ENCODE peak calls at places on chromosomes 11 and 22, in eight cellular contexts. One of them, this sample, is unnamed.
A peak's percentile ranks its signal among the peaks of the same experiment; 100 is the strongest.

GRCh38 chr11:87445002-87445401 is 407.3 kb downstream of the TMEM135 start:
- DNase-seq in sigmoid colon: no peak
- DNase-seq in Caco-2: no peak
- DNase-seq in IMR-90: peak; percentile 67
- DNase-seq in PC-3: peak; percentile 83
- DNase-seq in fibroblast of the aortic adventitia: peak; percentile 67
- DNase-seq in coronary artery: no peak
- DNase-seq in right lobe of liver: no peak
- DNase-seq in this sample: no peak

GRCh38 chr11:117950999-117951961 is 22.1 kb upstream of the TMPRSS13 start:
- DNase-seq in fibroblast of the aortic adventitia: no peak
- DNase-seq in coronary artery: no peak
- DNase-seq in IMR-90: no peak
- DNase-seq in right lobe of liver: no peak
- DNase-seq in Caco-2: no peak
- DNase-seq in sigmoid colon: no peak
- DNase-seq in PC-3: no peak
- DNase-seq in this sample: peak; percentile 76

GRCh38 chr22:31210830-31211503 is 1.1 kb upstream of the LIMK2 start:
- DNase-seq in fibroblast of the aortic adventitia: no peak
- DNase-seq in PC-3: no peak
- DNase-seq in IMR-90: no peak
- DNase-seq in sigmoid colon: no peak
- DNase-seq in right lobe of liver: no peak
- DNase-seq in Caco-2: no peak
- DNase-seq in coronary artery: no peak
- DNase-seq in this sample: peak; percentile 41

GRCh38 chr11:35914824-35915223 is 29.0 kb upstream of the LDLRAD3 start:
- DNase-seq in coronary artery: no peak
- DNase-seq in right lobe of liver: no peak
- DNase-seq in IMR-90: no peak
- DNase-seq in Caco-2: no peak
- DNase-seq in fibroblast of the aortic adventitia: no peak
- DNase-seq in sigmoid colon: no peak
- DNase-seq in PC-3: no peak
- DNase-seq in this sample: no peak

GRCh38 chr22:39183991-39184585 is 31.6 kb upstream of the CBX7 start:
- DNase-seq in sigmoid colon: no peak
- DNase-seq in PC-3: peak; percentile 3
- DNase-seq in IMR-90: peak; percentile 63
- DNase-seq in coronary artery: no peak
- DNase-seq in fibroblast of the aortic adventitia: peak; percentile 44
- DNase-seq in right lobe of liver: no peak
- DNase-seq in Caco-2: peak; percentile 63
- DNase-seq in this sample: peak; percentile 71

GRCh38 chr11:118219696-118220095 is 5.1 kb downstream of the JAML start:
- DNase-seq in fibroblast of the aortic adventitia: no peak
- DNase-seq in sigmoid colon: no peak
- DNase-seq in Caco-2: no peak
- DNase-seq in IMR-90: no peak
- DNase-seq in coronary artery: no peak
- DNase-seq in PC-3: no peak
- DNase-seq in right lobe of liver: no peak
- DNase-seq in this sample: no peak

GRCh38 chr11:43130616-43131015 is 181.2 kb upstream of the API5 start:
- DNase-seq in sigmoid colon: no peak
- DNase-seq in right lobe of liver: no peak
- DNase-seq in PC-3: no peak
- DNase-seq in fibroblast of the aortic adventitia: no peak
- DNase-seq in IMR-90: no peak
- DNase-seq in coronary artery: no peak
- DNase-seq in Caco-2: peak; percentile 46
- DNase-seq in this sample: no peak

GRCh38 chr22:39491696-39492095 is 10.4 kb upstream of the MIEF1 start:
- DNase-seq in coronary artery: no peak
- DNase-seq in IMR-90: no peak
- DNase-seq in right lobe of liver: no peak
- DNase-seq in fibroblast of the aortic adventitia: no peak
- DNase-seq in sigmoid colon: no peak
- DNase-seq in PC-3: no peak
- DNase-seq in Caco-2: no peak
- DNase-seq in this sample: no peak

GRCh38 chr11:73198677-73199076 is 19.4 kb upstream of the P2RY2 start:
- DNase-seq in PC-3: no peak
- DNase-seq in fibroblast of the aortic adventitia: peak; percentile 33
- DNase-seq in right lobe of liver: peak; percentile 11
- DNase-seq in coronary artery: no peak
- DNase-seq in Caco-2: peak; percentile 81
- DNase-seq in IMR-90: no peak
- DNase-seq in sigmoid colon: peak; percentile 17
- DNase-seq in this sample: no peak

GRCh38 chr11:119694334-119694733 is 34.7 kb downstream of the NECTIN1 start:
- DNase-seq in Caco-2: no peak
- DNase-seq in sigmoid colon: no peak
- DNase-seq in PC-3: no peak
- DNase-seq in coronary artery: no peak
- DNase-seq in fibroblast of the aortic adventitia: no peak
- DNase-seq in IMR-90: no peak
- DNase-seq in right lobe of liver: peak; percentile 88
- DNase-seq in this sample: no peak

GRCh38 chr11:95831198-95831883 is 41.0 kb downstream of the CEP57 start:
- DNase-seq in fibroblast of the aortic adventitia: peak; percentile 92
- DNase-seq in IMR-90: peak; percentile 96
- DNase-seq in coronary artery: no peak
- DNase-seq in Caco-2: no peak
- DNase-seq in right lobe of liver: no peak
- DNase-seq in sigmoid colon: no peak
- DNase-seq in PC-3: peak; percentile 77
- DNase-seq in this sample: peak; percentile 64

GRCh38 chr11:69986421-69987229 is 91.5 kb upstream of the ANO1 start:
- DNase-seq in coronary artery: no peak
- DNase-seq in PC-3: no peak
- DNase-seq in Caco-2: no peak
- DNase-seq in right lobe of liver: no peak
- DNase-seq in IMR-90: no peak
- DNase-seq in sigmoid colon: no peak
- DNase-seq in fibroblast of the aortic adventitia: no peak
- DNase-seq in this sample: no peak

GRCh38 chr11:69985331-69985653 is 92.8 kb upstream of the ANO1 start:
- DNase-seq in PC-3: no peak
- DNase-seq in coronary artery: no peak
- DNase-seq in Caco-2: no peak
- DNase-seq in right lobe of liver: no peak
- DNase-seq in IMR-90: no peak
- DNase-seq in sigmoid colon: no peak
- DNase-seq in fibroblast of the aortic adventitia: no peak
- DNase-seq in this sample: no peak

GRCh38 chr11:69983897-69984438 is 94.1 kb upstream of the ANO1 start:
- DNase-seq in fibroblast of the aortic adventitia: no peak
- DNase-seq in Caco-2: no peak
- DNase-seq in sigmoid colon: no peak
- DNase-seq in coronary artery: no peak
- DNase-seq in IMR-90: peak; percentile 37
- DNase-seq in PC-3: no peak
- DNase-seq in right lobe of liver: no peak
- DNase-seq in this sample: no peak

GRCh38 chr11:69984457-69985261 is 93.5 kb upstream of the ANO1 start:
- DNase-seq in sigmoid colon: no peak
- DNase-seq in IMR-90: no peak
- DNase-seq in Caco-2: no peak
- DNase-seq in coronary artery: no peak
- DNase-seq in fibroblast of the aortic adventitia: no peak
- DNase-seq in PC-3: no peak
- DNase-seq in right lobe of liver: no peak
- DNase-seq in this sample: no peak

GRCh38 chr11:69985654-69986420 is 92.3 kb upstream of the ANO1 start:
- DNase-seq in coronary artery: no peak
- DNase-seq in IMR-90: no peak
- DNase-seq in Caco-2: no peak
- DNase-seq in PC-3: no peak
- DNase-seq in sigmoid colon: no peak
- DNase-seq in right lobe of liver: peak; percentile 74
- DNase-seq in fibroblast of the aortic adventitia: no peak
- DNase-seq in this sample: no peak
- H3K4me3 ChIP-seq in coronary artery: peak overlapping the region; percentile 81
- H3K4me3 ChIP-seq in IMR-90: peak overlapping the region; percentile 72
- H3K4me3 ChIP-seq in Caco-2: no peak overlapping the region
- H3K4me3 ChIP-seq in PC-3: peak overlapping the region; percentile 40
- H3K4me3 ChIP-seq in sigmoid colon: peak overlapping the region; percentile 8
- H3K4me3 ChIP-seq in right lobe of liver: peak overlapping the region; percentile 71
- H3K4me3 ChIP-seq in fibroblast of the aortic adventitia: no peak overlapping the region
- H3K4me3 ChIP-seq in this sample: no peak overlapping the region

GRCh38 chr22:19121631-19122142 is 525 bp downstream of the DGCR2 start:
- DNase-seq in fibroblast of the aortic adventitia: no peak
- DNase-seq in coronary artery: peak; percentile 81
- DNase-seq in Caco-2: no peak
- DNase-seq in sigmoid colon: peak; percentile 80
- DNase-seq in right lobe of liver: peak; percentile 77
- DNase-seq in PC-3: peak; percentile 22
- DNase-seq in IMR-90: peak; percentile 7
- DNase-seq in this sample: peak; percentile 80

GRCh38 chr22:19124377-19124776 is 2.2 kb upstream of the DGCR2 start:
- DNase-seq in sigmoid colon: no peak
- DNase-seq in PC-3: no peak
- DNase-seq in IMR-90: no peak
- DNase-seq in right lobe of liver: no peak
- DNase-seq in Caco-2: no peak
- DNase-seq in fibroblast of the aortic adventitia: no peak
- DNase-seq in coronary artery: no peak
- DNase-seq in this sample: no peak

GRCh38 chr22:19123936-19124335 is 1.7 kb upstream of the DGCR2 start:
- DNase-seq in PC-3: no peak
- DNase-seq in Caco-2: no peak
- DNase-seq in right lobe of liver: no peak
- DNase-seq in fibroblast of the aortic adventitia: no peak
- DNase-seq in IMR-90: no peak
- DNase-seq in coronary artery: no peak
- DNase-seq in sigmoid colon: no peak
- DNase-seq in this sample: no peak

GRCh38 chr22:19122143-19122751 is at the start of gene DGCR2:
- DNase-seq in IMR-90: peak; percentile 94
- DNase-seq in fibroblast of the aortic adventitia: peak; percentile 94
- DNase-seq in Caco-2: peak; percentile 96
- DNase-seq in sigmoid colon: peak; percentile 98
- DNase-seq in PC-3: peak; percentile 91
- DNase-seq in right lobe of liver: peak; percentile 99
- DNase-seq in coronary artery: peak; percentile 98
- DNase-seq in this sample: peak; percentile 99

DNA sequence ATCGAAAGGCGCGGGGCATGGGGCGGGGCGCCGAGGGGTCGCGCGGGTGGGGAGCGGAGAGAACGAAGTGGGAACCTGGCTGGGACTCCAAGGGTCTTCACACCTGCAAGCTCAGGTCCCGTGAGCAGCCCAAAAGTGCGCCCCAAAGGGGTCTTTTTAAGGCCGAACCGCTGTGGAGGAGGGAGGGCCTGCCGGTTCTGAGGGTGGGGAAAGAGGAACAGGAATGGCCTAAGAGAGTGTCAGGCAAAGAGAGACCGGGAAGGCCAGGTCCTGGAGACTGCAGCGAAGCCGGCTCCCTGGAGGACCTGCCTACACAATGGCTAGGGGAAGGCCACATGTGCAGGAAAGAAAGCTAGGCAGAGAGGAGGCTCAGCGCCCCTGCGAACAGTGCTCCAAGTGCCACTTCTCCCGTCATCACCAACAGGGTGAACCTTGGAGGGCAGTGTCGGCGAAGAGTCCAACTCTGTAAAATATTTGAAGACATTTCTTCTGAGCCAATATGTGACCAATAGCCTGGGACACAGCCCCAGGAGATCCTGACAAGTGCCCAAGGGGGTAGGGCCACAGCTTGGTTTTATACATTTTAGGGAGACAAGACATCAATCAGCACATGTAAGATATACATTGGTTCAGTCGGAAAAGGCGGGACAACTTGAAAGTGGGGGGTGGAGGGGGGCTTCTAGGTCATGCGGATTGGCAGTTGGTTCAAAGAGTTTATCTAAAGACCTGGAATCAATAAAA is 710 bp upstream of the DGCR2 start:
- DNase-seq in IMR-90: peak; percentile 5
- DNase-seq in Caco-2: no peak
- DNase-seq in right lobe of liver: no peak
- DNase-seq in coronary artery: no peak
- DNase-seq in fibroblast of the aortic adventitia: peak; percentile 9
- DNase-seq in sigmoid colon: no peak
- DNase-seq in PC-3: no peak
- DNase-seq in this sample: no peak
- H3K4me3 ChIP-seq in IMR-90: peak overlapping the region; percentile 25
- H3K4me3 ChIP-seq in Caco-2: peak overlapping the region; percentile 70
- H3K4me3 ChIP-seq in right lobe of liver: peak overlapping the region; percentile 55
- H3K4me3 ChIP-seq in coronary artery: peak overlapping the region; percentile 86
- H3K4me3 ChIP-seq in fibroblast of the aortic adventitia: peak overlapping the region; percentile 61
- H3K4me3 ChIP-seq in sigmoid colon: peak overlapping the region; percentile 94
- H3K4me3 ChIP-seq in PC-3: peak overlapping the region; percentile 68
- H3K4me3 ChIP-seq in this sample: peak overlapping the region; percentile 68

GRCh38 chr22:23065069-23065451 is 5.3 kb upstream of the GNAZ start:
- DNase-seq in sigmoid colon: no peak
- DNase-seq in PC-3: no peak
- DNase-seq in coronary artery: peak; percentile 57
- DNase-seq in right lobe of liver: peak; percentile 32
- DNase-seq in Caco-2: no peak
- DNase-seq in fibroblast of the aortic adventitia: no peak
- DNase-seq in IMR-90: no peak
- DNase-seq in this sample: no peak

GRCh38 chr22:23065495-23066122 is 4.7 kb upstream of the GNAZ start:
- DNase-seq in right lobe of liver: peak; percentile 38
- DNase-seq in coronary artery: peak; percentile 69
- DNase-seq in PC-3: no peak
- DNase-seq in sigmoid colon: peak; percentile 48
- DNase-seq in fibroblast of the aortic adventitia: no peak
- DNase-seq in Caco-2: no peak
- DNase-seq in IMR-90: no peak
- DNase-seq in this sample: no peak

GRCh38 chr22:23067691-23068090 is 2.6 kb upstream of the GNAZ start:
- DNase-seq in right lobe of liver: peak; percentile 29
- DNase-seq in IMR-90: no peak
- DNase-seq in coronary artery: no peak
- DNase-seq in Caco-2: no peak
- DNase-seq in PC-3: peak; percentile 20
- DNase-seq in sigmoid colon: no peak
- DNase-seq in fibroblast of the aortic adventitia: no peak
- DNase-seq in this sample: no peak

GRCh38 chr22:23067023-23067650 is 3.2 kb upstream of the GNAZ start:
- DNase-seq in IMR-90: no peak
- DNase-seq in Caco-2: peak; percentile 24
- DNase-seq in coronary artery: peak; percentile 66
- DNase-seq in right lobe of liver: peak; percentile 27
- DNase-seq in PC-3: no peak
- DNase-seq in fibroblast of the aortic adventitia: no peak
- DNase-seq in sigmoid colon: peak; percentile 55
- DNase-seq in this sample: no peak

GRCh38 chr22:23066200-23067022 is 3.9 kb upstream of the GNAZ start:
- DNase-seq in PC-3: no peak
- DNase-seq in fibroblast of the aortic adventitia: no peak
- DNase-seq in right lobe of liver: no peak
- DNase-seq in coronary artery: peak; percentile 57
- DNase-seq in IMR-90: no peak
- DNase-seq in sigmoid colon: peak; percentile 28
- DNase-seq in Caco-2: no peak
- DNase-seq in this sample: no peak
- H3K4me3 ChIP-seq in PC-3: no peak overlapping the region
- H3K4me3 ChIP-seq in fibroblast of the aortic adventitia: no peak overlapping the region
- H3K4me3 ChIP-seq in right lobe of liver: no peak overlapping the region
- H3K4me3 ChIP-seq in coronary artery: no peak overlapping the region
- H3K4me3 ChIP-seq in IMR-90: no peak overlapping the region
- H3K4me3 ChIP-seq in sigmoid colon: no peak overlapping the region
- H3K4me3 ChIP-seq in Caco-2: no peak overlapping the region
- H3K4me3 ChIP-seq in this sample: no peak overlapping the region

GRCh38 chr11:26063915-26064314 is 268.0 kb upstream of the ANO3 start:
- DNase-seq in sigmoid colon: no peak
- DNase-seq in fibroblast of the aortic adventitia: no peak
- DNase-seq in PC-3: no peak
- DNase-seq in coronary artery: no peak
- DNase-seq in IMR-90: no peak
- DNase-seq in right lobe of liver: no peak
- DNase-seq in Caco-2: no peak
- DNase-seq in this sample: peak; percentile 52
- H3K4me3 ChIP-seq in sigmoid colon: no peak overlapping the region
- H3K4me3 ChIP-seq in fibroblast of the aortic adventitia: no peak overlapping the region
- H3K4me3 ChIP-seq in PC-3: no peak overlapping the region
- H3K4me3 ChIP-seq in coronary artery: no peak overlapping the region
- H3K4me3 ChIP-seq in IMR-90: no peak overlapping the region
- H3K4me3 ChIP-seq in right lobe of liver: no peak overlapping the region
- H3K4me3 ChIP-seq in Caco-2: no peak overlapping the region
- H3K4me3 ChIP-seq in this sample: peak overlapping the region; percentile 1

This sample was measured in Karpas-422.